ENCODE peak calls at places on chromosomes 16 and 17, in nine cellular contexts. S, H, V, G, Y, E, C, W and M are unnamed samples. For H3K36me3, the result is how much of the 10 kb centered on the place peaks cover.

GRCh38 chr17:32275060-32276042 is 9.7 kb downstream of the RHBDL3 start:
- DNase-seq in V (no peak), Y (peak), H (peak), E (peak), C (no peak), G (peak), S (peak), W (peak), M (no peak)

GRCh38 chr17:31251075-31251474 is 46.0 kb downstream of the OMG start:
- DNase-seq in V (no peak), S (peak), H (no peak), Y (no peak), E (no peak), G (no peak), C (no peak), W (no peak), M (no peak)

GRCh38 chr17:12821376-12821940 is 32.2 kb downstream of the ARHGAP44 start:
- DNase-seq in W (no peak), Y (no peak), C (no peak), E (no peak), S (peak), H (no peak), G (no peak), V (no peak), M (no peak)

GRCh38 chr17:50665838-50666237 is 31.2 kb downstream of the ABCC3 start:
- DNase-seq in H (no peak), W (no peak), Y (no peak), G (no peak), E (no peak), S (no peak), V (no peak), C (no peak), M (no peak)

GRCh38 chr17:32341857-32342602 is at the start of gene C17orf75:
- DNase-seq in W (peak), S (peak), H (peak), C (peak), E (peak), Y (peak), G (peak), V (peak), M (no peak)

GRCh38 chr17:77527836-77528505 is 387.2 kb downstream of the SEC14L1 start:
- DNase-seq in H (no peak), Y (no peak), S (no peak), W (no peak), C (no peak), G (no peak), E (no peak), V (no peak), M (no peak)

GRCh38 chr16:87125206-87126155 is 191.7 kb downstream of the C16orf95 start:
- DNase-seq in V (no peak), C (no peak), S (no peak), E (no peak), W (no peak), Y (no peak), G (no peak), H (no peak), M (no peak)

GRCh38 chr16:30032083-30032819 is 1.2 kb upstream of the TLCD3B start:
- DNase-seq in S (peak), G (peak), V (peak), W (peak), Y (peak), E (peak), C (peak), H (peak), M (no peak)

GRCh38 chr16:72805486-72805885 is 242.4 kb downstream of the ZFHX3 start:
- DNase-seq in V (no peak), H (no peak), W (no peak), S (no peak), E (no peak), G (no peak), Y (no peak), C (no peak), M (no peak)

GRCh38 chr16:9311303-9311954 is 220.0 kb downstream of the HAPSTR1 start:
- DNase-seq in W (no peak), E (no peak), G (peak), H (no peak), V (no peak), S (peak), Y (no peak), C (peak), M (no peak)

GRCh38 chr16:68086860-68087268 is 1.7 kb downstream of the NFATC3 start:
- DNase-seq in W (peak), V (no peak), Y (peak), G (no peak), S (peak), E (no peak), H (no peak), C (no peak), M (no peak)

GRCh38 chr17:33520404-33521032 is 227.4 kb upstream of the ASIC2 start:
- DNase-seq in V (peak), E (peak), C (peak), W (no peak), G (peak), S (peak), H (peak), Y (no peak), M (no peak)

GRCh38 chr17:37884516-37884915 is 39.7 kb upstream of the TBC1D3K start:
- DNase-seq in C (no peak), H (no peak), V (peak), Y (no peak), W (no peak), S (no peak), G (no peak), E (no peak), M (no peak)

GRCh38 chr17:15917021-15917438 is 27.9 kb upstream of the ADORA2B start:
- DNase-seq in G (no peak), V (no peak), Y (no peak), H (no peak), W (no peak), S (no peak), E (no peak), C (no peak), M (no peak)

GRCh38 chr17:3972931-3973330 is 8.7 kb upstream of the ATP2A3 start:
- DNase-seq in E (no peak), Y (no peak), W (no peak), S (no peak), G (no peak), C (no peak), V (no peak), H (no peak), M (no peak)

GRCh38 chr16:15811778-15812750 is 44.8 kb downstream of the MYH11 start:
- DNase-seq in H (peak), E (no peak), Y (peak), G (no peak), V (no peak), C (peak), W (peak), S (peak), M (no peak)

GRCh38 chr16:66844009-66844341 is 239 bp upstream of the CA7 start:
- DNase-seq in S (no peak), G (no peak), H (no peak), Y (no peak), C (peak), W (no peak), E (no peak), V (no peak), M (no peak)

GRCh38 chr17:46770818-46771600 is 47.5 kb downstream of the WNT3 start:
- DNase-seq in H (peak), Y (no peak), G (peak), C (peak), V (no peak), W (peak), S (peak), E (peak), M (no peak)

GRCh38 chr16:28218109-28218508 is 6.3 kb upstream of the XPO6 start:
- DNase-seq in E (peak), S (peak), C (peak), H (peak), Y (peak), W (peak), G (no peak), V (peak), M (no peak)

GRCh38 chr17:36505171-36505570 is 18.7 kb downstream of the ZNHIT3 start:
- DNase-seq in H (no peak), E (no peak), Y (no peak), G (no peak), C (no peak), S (no peak), W (no peak), V (no peak), M (no peak)

GRCh38 chr17:14297161-14297851 is 3.6 kb upstream of the HS3ST3B1 start:
- DNase-seq in G (peak), Y (peak), C (peak), W (peak), E (peak), S (peak), V (no peak), H (no peak), M (no peak)

GRCh38 chr17:1168537-1169234 is 11.1 kb downstream of the ABR start:
- DNase-seq in E (no peak), H (no peak), S (no peak), C (no peak), G (no peak), Y (no peak), W (no peak), V (no peak), M (no peak)

GRCh38 chr17:71966459-71967313 is 154.1 kb upstream of the SOX9 start:
- DNase-seq in H (no peak), S (peak), W (peak), Y (no peak), E (no peak), V (no peak), C (no peak), G (no peak), M (no peak)

DNA sequence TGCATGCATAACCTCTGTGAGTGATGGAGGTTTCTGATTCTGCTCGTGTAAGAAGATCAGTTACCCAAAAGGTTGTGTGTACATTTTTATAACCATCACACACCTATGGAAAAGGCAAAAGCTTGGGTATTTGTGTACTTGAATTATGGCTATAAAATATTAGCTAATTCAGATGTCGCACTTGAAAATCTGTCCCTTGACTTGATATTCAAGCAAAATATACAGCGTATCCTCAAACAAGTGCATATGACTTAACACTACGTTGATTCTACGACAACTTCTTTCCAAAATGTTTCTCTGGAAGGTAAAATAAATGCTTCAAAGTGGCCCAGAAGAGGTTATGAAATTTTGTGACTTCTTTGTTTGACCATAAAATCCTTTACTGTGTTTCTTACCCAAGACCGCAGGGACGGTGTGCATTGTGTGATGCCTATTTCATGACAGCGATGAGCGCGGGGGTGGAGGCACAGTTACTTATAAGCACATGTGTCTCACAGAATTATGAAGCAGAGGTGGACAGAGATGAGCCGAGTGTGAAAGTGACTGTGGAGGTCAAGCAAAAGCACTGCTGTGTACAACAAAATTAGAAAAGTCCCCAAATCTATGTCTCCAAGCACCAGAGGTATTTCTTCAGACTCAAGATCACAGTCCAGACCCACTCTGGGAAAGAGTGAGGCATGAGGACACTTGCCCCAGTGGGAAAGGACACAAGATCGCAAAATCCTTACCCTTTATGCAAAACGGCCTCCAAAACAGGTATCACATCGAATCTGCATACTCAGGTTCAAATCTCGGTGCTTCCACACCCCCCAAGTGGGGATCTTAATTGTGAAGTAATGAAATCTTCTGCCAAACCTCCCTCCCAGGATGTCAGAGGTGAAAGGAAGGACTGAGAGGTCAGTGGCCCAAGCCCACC is 4.1 kb upstream of the HOXB9 start:
- DNase-seq in S (no peak), G (no peak), Y (no peak), E (no peak), V (no peak), C (no peak), W (no peak), H (no peak), M (no peak)
- TF ChIP-seq EZH2 in S (peak), G (peak), Y (peak), E (no peak), V (no peak), C (peak), W (peak), H (no peak), M (peak)

GRCh38 chr17:62045517-62045916 is 19.6 kb downstream of the MED13 start:
- DNase-seq in W (no peak), H (no peak), C (no peak), G (no peak), E (no peak), Y (peak), V (peak), S (no peak), M (no peak)

GRCh38 chr17:62048262-62048661 is 16.8 kb downstream of the MED13 start:
- DNase-seq in V (no peak), C (no peak), G (no peak), Y (no peak), S (no peak), E (no peak), W (no peak), H (no peak), M (no peak)

GRCh38 chr17:62052765-62053338 is 12.2 kb downstream of the MED13 start:
- DNase-seq in W (no peak), Y (no peak), C (no peak), E (peak), S (no peak), H (no peak), V (no peak), G (no peak), M (no peak)

GRCh38 chr17:62051053-62051452 is 14.0 kb downstream of the MED13 start:
- DNase-seq in E (no peak), H (no peak), Y (peak), V (no peak), C (no peak), S (no peak), G (no peak), W (no peak), M (no peak)

GRCh38 chr17:62049299-62049698 is 15.8 kb downstream of the MED13 start:
- DNase-seq in G (no peak), H (no peak), W (no peak), C (no peak), V (no peak), Y (no peak), E (no peak), S (no peak), M (no peak)
- H3K36me3 ChIP-seq in G (under half), H (under half), W (under half), C (under half), V (under half), Y (under half), E (under half), S (half or more), M (under half)

GRCh38 chr17:75288784-75289121 is 480 bp downstream of the SLC25A19 start:
- DNase-seq in V (peak), G (peak), C (peak), W (no peak), E (no peak), S (no peak), Y (no peak), H (peak), M (no peak)
- H2AFZ ChIP-seq in V (peak), G (peak), C (peak), W (peak), E (peak), S (peak), Y (peak), H (peak), M (peak)

GRCh38 chr17:28715217-28715616 is 2.5 kb downstream of the RAB34 start:
- DNase-seq in E (no peak), V (no peak), G (no peak), C (no peak), H (no peak), W (no peak), S (no peak), Y (no peak), M (no peak)

GRCh38 chr17:28718317-28718672 is 627 bp upstream of the RAB34 start:
- DNase-seq in Y (no peak), H (no peak), W (no peak), G (no peak), S (no peak), V (no peak), E (no peak), C (peak), M (no peak)

GRCh38 chr17:28716740-28717577 is 709 bp downstream of the RAB34 start:
- DNase-seq in C (peak), G (no peak), E (peak), H (peak), Y (peak), S (peak), W (peak), V (no peak), M (no peak)

GRCh38 chr17:28718990-28719433 is 773 bp upstream of the RPL23A start:
- DNase-seq in C (no peak), E (no peak), Y (no peak), S (no peak), G (no peak), W (no peak), V (no peak), H (no peak), M (no peak)

GRCh38 chr17:28717578-28718316 is at the start of gene RAB34:
- DNase-seq in S (peak), E (peak), Y (peak), V (no peak), C (peak), W (peak), G (peak), H (peak), M (no peak)
- TF ChIP-seq EZH2 in S (no peak), E (no peak), Y (no peak), V (no peak), C (no peak), W (no peak), G (no peak), H (no peak), M (no peak)